ENCODE peak calls at places on chromosomes 12 and 14, in eight cellular contexts. Z is AML-193, C is mucosa of descending colon, N is T follicular helper cell, X is NCI-H510A treated with DMSO at 0.1 percent for 48 hours, V is WERI-Rb-1, S is GM23338, M is left colon. J is an unnamed sample.

GRCh38 chr14:75654127-75654732 is 6.4 kb downstream of the ERG28 start:
- DNase-seq in N (peak), V (peak), C (peak), M (peak), S (peak), X (peak), Z (peak), J (peak)

GRCh38 chr12:55970775-55971174 is 3.1 kb upstream of the RAB5B start:
- DNase-seq in C (no peak), V (no peak), M (no peak), X (no peak), Z (no peak), N (no peak), S (no peak), J (no peak)

GRCh38 chr12:30874455-30875313 is 51.9 kb upstream of the TSPAN11 start:
- DNase-seq in S (no peak), Z (no peak), V (peak), M (no peak), N (no peak), C (no peak), X (peak), J (no peak)

GRCh38 chr14:101626331-101626730 is 65.0 kb downstream of the DIO3 start:
- DNase-seq in M (no peak), S (no peak), X (no peak), N (no peak), V (no peak), C (no peak), Z (no peak), J (no peak)

GRCh38 chr12:52362118-52362726 is 5.1 kb downstream of the KRT85 start:
- DNase-seq in N (no peak), S (peak), X (no peak), V (peak), Z (no peak), C (no peak), M (no peak), J (no peak)

GRCh38 chr14:67331368-67332125 is 28.1 kb downstream of the ATP6V1D start:
- DNase-seq in N (no peak), X (no peak), M (no peak), Z (no peak), S (no peak), C (no peak), V (no peak), J (no peak)

GRCh38 chr12:131619106-131619642 is 91.7 kb upstream of the SFSWAP start:
- DNase-seq in V (no peak), N (no peak), C (no peak), M (no peak), X (no peak), S (no peak), Z (no peak), J (no peak)

GRCh38 chr14:94886931-94887330 is 117.0 kb upstream of the GSC start:
- DNase-seq in X (no peak), Z (no peak), S (no peak), M (peak), N (no peak), V (no peak), C (no peak), J (no peak)

GRCh38 chr12:55736780-55737580 is 5.9 kb upstream of the GDF11 start:
- DNase-seq in Z (peak), S (peak), N (peak), V (peak), C (peak), M (peak), X (peak), J (peak)

GRCh38 chr14:102928412-102929348 is 6.2 kb downstream of the AMN start:
- DNase-seq in Z (peak), M (peak), S (peak), C (peak), X (peak), N (peak), V (peak), J (peak)

GRCh38 chr12:119258149-119258548 is 76.4 kb upstream of the CCDC60 start:
- DNase-seq in M (no peak), C (no peak), N (no peak), Z (no peak), S (no peak), X (peak), V (peak), J (no peak)

GRCh38 chr14:22025884-22026283 is 352.3 kb upstream of the OR4E1 start:
- DNase-seq in V (no peak), X (no peak), M (no peak), Z (no peak), S (no peak), N (no peak), C (no peak), J (no peak)

GRCh38 chr12:103854372-103854973 is 13.4 kb upstream of the NT5DC3 start:
- DNase-seq in V (no peak), X (no peak), S (no peak), N (no peak), C (no peak), M (no peak), Z (no peak), J (no peak)

GRCh38 chr14:80110721-80111120 is 100.6 kb downstream of the DIO2 start:
- DNase-seq in S (no peak), M (no peak), Z (no peak), N (no peak), C (no peak), X (no peak), V (no peak), J (no peak)

J was measured in GF-D8.